ENCODE peak calls at places on chromosomes 12 and 14, in nine cellular contexts. O is AG08396; V is EL; C is cardiac muscle cell; G is mesenteric fat pad; A is stimulated activated CD8-positive, alpha-beta memory T cell treated with anti-CD3 and anti-CD28 coated beads, Interleukin-15, amount 100 ng/mL, for 24 hours; R is pancreas; F is heart left ventricle; E is M059J. I is an unnamed sample.

GRCh38 chr12:15131462-15131861 is 89.8 kb downstream of the RERG start:
- DNase-seq in O (peak), V (peak), C (no peak), G (no peak), A (no peak), R (no peak), F (no peak), E (peak), I (no peak)

GRCh38 chr12:53358836-53359419 is 21.0 kb upstream of the SP1 start:
- DNase-seq in O (no peak), V (no peak), C (no peak), G (no peak), A (no peak), R (no peak), F (no peak), E (no peak), I (no peak)

GRCh38 chr12:39441963-39442894 is 691 bp downstream of the KIF21A start:
- DNase-seq in O (no peak), V (peak), C (peak), G (no peak), A (peak), R (peak), F (peak), E (peak), I (peak)

GRCh38 chr12:68336754-68337343 is 4.7 kb upstream of the MDM1 start:
- DNase-seq in O (no peak), V (no peak), C (no peak), G (no peak), A (no peak), R (no peak), F (no peak), E (peak), I (no peak)

GRCh38 chr12:39505025-39505424 is 62.1 kb upstream of the KIF21A start:
- DNase-seq in O (no peak), V (no peak), C (no peak), G (no peak), A (no peak), R (no peak), F (no peak), E (peak), I (no peak)

GRCh38 chr12:75825686-75826085 is 205.9 kb downstream of the PHLDA1 start:
- DNase-seq in O (peak), V (peak), C (peak), G (no peak), A (no peak), R (no peak), F (no peak), E (peak), I (no peak)

GRCh38 chr12:28100717-28101116 is 89.5 kb upstream of the CCDC91 start:
- DNase-seq in O (no peak), V (no peak), C (no peak), G (no peak), A (no peak), R (no peak), F (no peak), E (no peak), I (no peak)

GRCh38 chr14:24297190-24297964 is 2.2 kb downstream of the DHRS1 start:
- DNase-seq in O (no peak), V (no peak), C (peak), G (no peak), A (no peak), R (no peak), F (no peak), E (peak), I (no peak)

GRCh38 chr12:25806271-25806670 is 152.2 kb upstream of the RASSF8 start:
- DNase-seq in O (no peak), V (peak), C (peak), G (no peak), A (no peak), R (no peak), F (no peak), E (peak), I (no peak)

GRCh38 chr14:100654814-100655795 is 67.9 kb upstream of the BEGAIN start:
- DNase-seq in O (peak), V (no peak), C (no peak), G (no peak), A (no peak), R (peak), F (no peak), E (peak), I (no peak)

GRCh38 chr12:52395761-52396434 is 10.2 kb downstream of the KRT82 start:
- DNase-seq in O (no peak), V (peak), C (peak), G (no peak), A (no peak), R (no peak), F (no peak), E (no peak), I (no peak)

GRCh38 chr12:102300824-102301461 is 103.3 kb upstream of the PMCH start:
- DNase-seq in O (peak), V (peak), C (peak), G (no peak), A (no peak), R (peak), F (no peak), E (peak), I (no peak)

GRCh38 chr14:72739446-72740405 is 154.2 kb downstream of the DPF3 start:
- DNase-seq in O (no peak), V (no peak), C (no peak), G (peak), A (no peak), R (no peak), F (peak), E (no peak), I (no peak)

GRCh38 chr12:38930994-38931393 is 25.6 kb upstream of the CPNE8 start:
- DNase-seq in O (no peak), V (no peak), C (no peak), G (no peak), A (no peak), R (no peak), F (no peak), E (no peak), I (no peak)

GRCh38 chr14:92704036-92704804 is 44.2 kb downstream of the LGMN start:
- DNase-seq in O (no peak), V (no peak), C (no peak), G (no peak), A (no peak), R (no peak), F (peak), E (no peak), I (no peak)

GRCh38 chr14:99815696-99816095 is 22.5 kb downstream of the EML1 start:
- DNase-seq in O (no peak), V (no peak), C (no peak), G (no peak), A (no peak), R (no peak), F (no peak), E (no peak), I (no peak)

GRCh38 chr12:65944637-65945036 is 120.4 kb downstream of the HMGA2 start:
- DNase-seq in O (no peak), V (no peak), C (no peak), G (no peak), A (no peak), R (no peak), F (no peak), E (no peak), I (no peak)

GRCh38 chr12:111056618-111057521 is 136.5 kb upstream of the MYL2 start:
- DNase-seq in O (no peak), V (no peak), C (no peak), G (no peak), A (peak), R (no peak), F (no peak), E (no peak), I (no peak)

GRCh38 chr14:55118761-55119160 is 10.3 kb upstream of the LGALS3 start:
- DNase-seq in O (no peak), V (no peak), C (no peak), G (no peak), A (no peak), R (no peak), F (no peak), E (no peak), I (no peak)

GRCh38 chr12:119713551-119714031 is 45.7 kb downstream of the PRKAB1 start:
- DNase-seq in O (no peak), V (no peak), C (no peak), G (no peak), A (no peak), R (no peak), F (no peak), E (no peak), I (no peak)

GRCh38 chr14:37262649-37263048 is 64.9 kb downstream of the MIPOL1 start:
- DNase-seq in O (no peak), V (no peak), C (no peak), G (no peak), A (no peak), R (no peak), F (no peak), E (no peak), I (no peak)

GRCh38 chr14:45135659-45136314 is at the start of gene FANCM:
- DNase-seq in O (peak), V (peak), C (peak), G (no peak), A (peak), R (peak), F (peak), E (peak), I (peak)

GRCh38 chr14:96830946-96831345 is 33.8 kb downstream of the VRK1 start:
- DNase-seq in O (no peak), V (no peak), C (no peak), G (no peak), A (no peak), R (no peak), F (no peak), E (no peak), I (no peak)

GRCh38 chr14:104676694-104677505 is 12.5 kb upstream of the INF2 start:
- DNase-seq in O (no peak), V (no peak), C (no peak), G (no peak), A (no peak), R (no peak), F (no peak), E (no peak), I (no peak)

GRCh38 chr14:91326514-91326832 is 82.0 kb upstream of the GPR68 start:
- DNase-seq in O (no peak), V (no peak), C (no peak), G (no peak), A (no peak), R (no peak), F (no peak), E (no peak), I (no peak)

GRCh38 chr14:53828820-53829219 is 127.8 kb downstream of the BMP4 start:
- DNase-seq in O (no peak), V (no peak), C (no peak), G (no peak), A (no peak), R (no peak), F (no peak), E (no peak), I (no peak)

GRCh38 chr12:57581802-57582201 is 9.2 kb upstream of the PIP4K2C start:
- DNase-seq in O (no peak), V (no peak), C (no peak), G (no peak), A (no peak), R (no peak), F (no peak), E (no peak), I (no peak)

GRCh38 chr12:1812650-1813302 is 7.6 kb upstream of the LRTM2 start:
- DNase-seq in O (no peak), V (peak), C (peak), G (no peak), A (no peak), R (no peak), F (no peak), E (peak), I (no peak)

GRCh38 chr12:119659289-119659897 is 8.5 kb upstream of the PRKAB1 start:
- DNase-seq in O (peak), V (peak), C (peak), G (no peak), A (no peak), R (no peak), F (no peak), E (no peak), I (no peak)

GRCh38 chr12:14678547-14678946 is 17.9 kb downstream of the GUCY2C start:
- DNase-seq in O (no peak), V (no peak), C (no peak), G (no peak), A (no peak), R (no peak), F (no peak), E (no peak), I (no peak)

GRCh38 chr14:63134801-63135200 is 69.4 kb upstream of the RHOJ start:
- DNase-seq in O (no peak), V (peak), C (peak), G (no peak), A (no peak), R (no peak), F (no peak), E (peak), I (no peak)

GRCh38 chr14:73295198-73295796 is 58.0 kb downstream of the PAPLN start:
- DNase-seq in O (no peak), V (peak), C (peak), G (no peak), A (no peak), R (no peak), F (no peak), E (peak), I (no peak)

GRCh38 chr12:42791399-42791798 is 201.9 kb upstream of the PRICKLE1 start:
- DNase-seq in O (no peak), V (no peak), C (no peak), G (no peak), A (no peak), R (no peak), F (no peak), E (no peak), I (no peak)

GRCh38 chr14:98494582-98494981 is 777.4 kb downstream of the BCL11B start:
- DNase-seq in O (no peak), V (no peak), C (no peak), G (no peak), A (no peak), R (no peak), F (no peak), E (peak), I (no peak)

GRCh38 chr14:65255029-65255545 is 152.8 kb upstream of the MAX start:
- DNase-seq in O (peak), V (peak), C (peak), G (no peak), A (no peak), R (no peak), F (no peak), E (peak), I (no peak)

GRCh38 chr14:75751291-75751690 is 90.2 kb downstream of the TTLL5 start:
- DNase-seq in O (no peak), V (peak), C (peak), G (no peak), A (no peak), R (no peak), F (no peak), E (no peak), I (no peak)